ENCODE peak calls at places on chromosomes 12 and 14, in four cellular contexts. One of them, this sample, is unnamed.

GRCh38 chr14:42140001-42140400 is 533.3 kb downstream of the LRFN5 start:
- DNase-seq in GM12878: no peak
- DNase-seq in HepG2: no peak
- DNase-seq in SK-N-SH: no peak
- DNase-seq in this sample: no peak

GRCh38 chr14:75323571-75323970 is 44.9 kb downstream of the FOS start:
- DNase-seq in GM12878: no peak
- DNase-seq in HepG2: no peak
- DNase-seq in SK-N-SH: no peak
- DNase-seq in this sample: no peak

GRCh38 chr12:92431146-92431545 is 271.6 kb upstream of the PLEKHG7 start:
- DNase-seq in GM12878: no peak
- DNase-seq in HepG2: no peak
- DNase-seq in SK-N-SH: no peak
- DNase-seq in this sample: no peak

GRCh38 chr14:73258845-73259611 is 21.7 kb downstream of the PAPLN start:
- DNase-seq in GM12878: no peak
- DNase-seq in HepG2: no peak
- DNase-seq in SK-N-SH: peak
- DNase-seq in this sample: no peak

GRCh38 chr14:99199854-99200653 is 71.9 kb downstream of the BCL11B start:
- DNase-seq in GM12878: no peak
- DNase-seq in HepG2: no peak
- DNase-seq in SK-N-SH: no peak
- DNase-seq in this sample: no peak

GRCh38 chr12:2834581-2835491 is at the start of gene NRIP2:
- DNase-seq in GM12878: no peak
- DNase-seq in HepG2: no peak
- DNase-seq in SK-N-SH: peak
- DNase-seq in this sample: no peak

GRCh38 chr14:52835122-52835903 is 43.9 kb upstream of the GNPNAT1 start:
- DNase-seq in GM12878: no peak
- DNase-seq in HepG2: no peak
- DNase-seq in SK-N-SH: peak
- DNase-seq in this sample: no peak

GRCh38 chr12:110861729-110862128 is 14.9 kb downstream of the CCDC63 start:
- DNase-seq in GM12878: no peak
- DNase-seq in HepG2: no peak
- DNase-seq in SK-N-SH: no peak
- DNase-seq in this sample: no peak

GRCh38 chr12:92595663-92596062 is 107.1 kb upstream of the PLEKHG7 start:
- DNase-seq in GM12878: no peak
- DNase-seq in HepG2: no peak
- DNase-seq in SK-N-SH: no peak
- DNase-seq in this sample: no peak

GRCh38 chr12:113057565-113058485 is 1.3 kb downstream of the DTX1 start:
- DNase-seq in GM12878: no peak
- DNase-seq in HepG2: no peak
- DNase-seq in SK-N-SH: no peak
- DNase-seq in this sample: no peak

GRCh38 chr14:67536087-67536486 is 3.0 kb downstream of the PLEKHH1 start:
- DNase-seq in GM12878: no peak
- DNase-seq in HepG2: no peak
- DNase-seq in SK-N-SH: no peak
- DNase-seq in this sample: no peak

GRCh38 chr12:93016752-93017350 is 87.8 kb upstream of the EEA1 start:
- DNase-seq in GM12878: no peak
- DNase-seq in HepG2: peak
- DNase-seq in SK-N-SH: no peak
- DNase-seq in this sample: no peak

GRCh38 chr12:56661560-56661959 is 15.8 kb upstream of the ATP5F1B start:
- DNase-seq in GM12878: no peak
- DNase-seq in HepG2: no peak
- DNase-seq in SK-N-SH: no peak
- DNase-seq in this sample: no peak

GRCh38 chr12:97404549-97404948 is 58.1 kb upstream of the RMST start:
- DNase-seq in GM12878: peak
- DNase-seq in HepG2: peak
- DNase-seq in SK-N-SH: peak
- DNase-seq in this sample: no peak

GRCh38 chr14:23694085-23694975 is 58.2 kb downstream of the DHRS2 start:
- DNase-seq in GM12878: no peak
- DNase-seq in HepG2: peak
- DNase-seq in SK-N-SH: no peak
- DNase-seq in this sample: no peak

GRCh38 chr12:46908236-46908935 is 82.6 kb upstream of the SLC38A4 start:
- DNase-seq in GM12878: no peak
- DNase-seq in HepG2: no peak
- DNase-seq in SK-N-SH: no peak
- DNase-seq in this sample: no peak

GRCh38 chr12:124928912-124929530 is 14.6 kb upstream of the UBC start:
- DNase-seq in GM12878: no peak
- DNase-seq in HepG2: no peak
- DNase-seq in SK-N-SH: no peak
- DNase-seq in this sample: no peak

GRCh38 chr12:120234643-120235368 is 30.7 kb downstream of the PXN start:
- DNase-seq in GM12878: no peak
- DNase-seq in HepG2: peak
- DNase-seq in SK-N-SH: peak
- DNase-seq in this sample: no peak
- TF ChIP-seq TCF12 in GM12878: no peak
- TF ChIP-seq TCF12 in HepG2: no peak
- TF ChIP-seq TCF12 in SK-N-SH: peak
- TF ChIP-seq TCF12 in this sample: no peak

GRCh38 chr12:49949124-49949845 is 1.3 kb upstream of the AQP2 start:
- DNase-seq in GM12878: no peak
- DNase-seq in HepG2: no peak
- DNase-seq in SK-N-SH: no peak
- DNase-seq in this sample: no peak

GRCh38 chr12:49951411-49952105 is 1.0 kb downstream of the AQP2 start:
- DNase-seq in GM12878: no peak
- DNase-seq in HepG2: no peak
- DNase-seq in SK-N-SH: no peak
- DNase-seq in this sample: no peak

GRCh38 chr12:49952396-49953055 is 2.0 kb downstream of the AQP2 start:
- DNase-seq in GM12878: no peak
- DNase-seq in HepG2: no peak
- DNase-seq in SK-N-SH: no peak
- DNase-seq in this sample: no peak

GRCh38 chr12:49949866-49950265 is 671 bp upstream of the AQP2 start:
- DNase-seq in GM12878: no peak
- DNase-seq in HepG2: no peak
- DNase-seq in SK-N-SH: no peak
- DNase-seq in this sample: no peak

DNA sequence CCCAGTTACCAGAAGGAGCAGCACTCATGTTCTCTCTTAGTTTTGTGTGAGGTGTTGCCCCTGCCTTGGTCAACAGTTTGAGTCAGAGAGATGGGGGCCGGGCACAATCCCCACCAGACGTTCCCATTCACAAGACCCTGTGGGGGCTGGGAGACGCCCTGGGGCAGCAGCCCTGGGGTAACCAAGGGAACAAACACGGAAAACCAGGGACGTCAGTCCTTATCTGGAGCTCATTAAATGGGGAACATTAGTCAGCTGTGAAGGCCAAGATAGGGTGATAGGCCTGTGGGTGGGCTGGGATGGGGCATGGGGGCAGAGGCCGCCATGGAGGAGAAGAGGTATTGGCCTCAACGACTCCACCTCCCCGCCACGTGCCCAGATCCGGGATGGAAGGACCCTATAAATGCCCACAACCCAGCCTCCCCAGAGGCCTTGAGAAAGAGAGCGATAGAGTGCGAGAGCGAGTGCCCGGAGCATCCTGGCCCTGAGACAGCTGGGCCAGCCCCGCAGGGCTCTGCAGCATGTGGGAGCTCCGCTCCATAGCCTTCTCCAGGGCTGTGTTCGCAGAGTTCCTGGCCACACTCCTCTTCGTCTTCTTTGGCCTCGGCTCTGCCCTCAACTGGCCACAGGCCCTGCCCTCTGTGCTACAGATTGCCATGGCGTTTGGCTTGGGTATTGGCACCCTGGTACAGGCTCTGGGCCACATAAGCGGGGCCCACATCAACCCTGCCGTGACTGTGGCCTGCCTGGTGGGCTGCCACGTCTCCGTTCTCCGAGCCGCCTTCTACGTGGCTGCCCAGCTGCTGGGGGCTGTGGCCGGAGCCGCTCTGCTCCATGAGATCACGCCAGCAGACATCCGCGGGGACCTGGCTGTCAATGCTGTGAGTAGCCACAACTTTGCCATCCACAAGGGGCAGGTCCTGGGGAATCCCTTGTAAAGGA is at the start of gene AQP2:
- DNase-seq in GM12878: no peak
- DNase-seq in HepG2: no peak
- DNase-seq in SK-N-SH: peak
- DNase-seq in this sample: no peak
- TF ChIP-seq TCF12 in GM12878: no peak
- TF ChIP-seq TCF12 in HepG2: no peak
- TF ChIP-seq TCF12 in SK-N-SH: no peak
- TF ChIP-seq TCF12 in this sample: no peak

GRCh38 chr12:12397184-12397583 is 40.3 kb downstream of the BORCS5 start:
- DNase-seq in GM12878: no peak
- DNase-seq in HepG2: no peak
- DNase-seq in SK-N-SH: no peak
- DNase-seq in this sample: no peak

GRCh38 chr12:12399906-12400305 is 43.0 kb downstream of the BORCS5 start:
- DNase-seq in GM12878: no peak
- DNase-seq in HepG2: no peak
- DNase-seq in SK-N-SH: no peak
- DNase-seq in this sample: no peak

GRCh38 chr12:12396727-12397126 is 39.8 kb downstream of the BORCS5 start:
- DNase-seq in GM12878: no peak
- DNase-seq in HepG2: no peak
- DNase-seq in SK-N-SH: no peak
- DNase-seq in this sample: no peak

GRCh38 chr12:12399161-12399560 is 42.3 kb downstream of the BORCS5 start:
- DNase-seq in GM12878: no peak
- DNase-seq in HepG2: no peak
- DNase-seq in SK-N-SH: no peak
- DNase-seq in this sample: no peak

DNA sequence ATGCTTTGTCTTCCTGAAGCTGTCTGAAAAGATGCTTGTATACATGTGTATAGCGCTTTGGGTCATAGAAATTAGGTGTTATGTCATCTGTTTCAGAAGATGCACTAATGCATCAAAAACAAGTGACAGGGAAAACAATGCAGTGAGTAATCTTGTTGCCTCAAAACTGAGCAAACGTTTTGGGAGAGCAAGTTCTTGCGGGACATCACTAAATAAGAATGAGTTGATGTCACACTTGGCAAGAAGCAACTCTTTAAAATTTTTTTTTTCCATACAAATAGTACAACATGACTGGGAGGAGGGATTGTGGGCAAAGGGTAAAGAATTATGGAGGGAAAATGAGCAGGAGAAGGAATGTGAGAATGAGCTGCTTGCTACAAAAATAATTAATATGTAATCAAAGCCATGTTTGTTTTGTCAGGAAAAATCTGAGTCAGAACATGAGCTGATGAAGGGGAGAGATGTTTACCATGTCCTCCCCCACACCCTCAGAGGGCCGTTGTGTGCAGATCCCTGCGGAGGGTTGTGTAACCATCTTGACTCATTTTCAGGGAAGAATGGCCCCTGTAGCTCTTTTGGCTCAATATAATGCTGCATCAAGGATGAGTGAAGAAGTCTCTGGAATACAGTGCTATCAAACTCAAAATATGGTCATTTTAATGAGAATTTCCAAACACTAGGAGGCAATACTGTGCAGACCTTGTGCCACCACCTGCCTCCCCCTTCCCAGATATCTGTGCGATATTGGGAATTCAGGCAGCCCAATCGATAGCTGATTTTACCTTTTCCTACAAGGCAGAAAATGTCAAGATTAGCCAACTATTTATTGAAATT is 41.4 kb downstream of the BORCS5 start:
- DNase-seq in GM12878: no peak
- DNase-seq in HepG2: peak
- DNase-seq in SK-N-SH: no peak
- DNase-seq in this sample: no peak
- TF ChIP-seq TCF12 in GM12878: no peak
- TF ChIP-seq TCF12 in HepG2: no peak
- TF ChIP-seq TCF12 in SK-N-SH: peak
- TF ChIP-seq TCF12 in this sample: no peak

DNA sequence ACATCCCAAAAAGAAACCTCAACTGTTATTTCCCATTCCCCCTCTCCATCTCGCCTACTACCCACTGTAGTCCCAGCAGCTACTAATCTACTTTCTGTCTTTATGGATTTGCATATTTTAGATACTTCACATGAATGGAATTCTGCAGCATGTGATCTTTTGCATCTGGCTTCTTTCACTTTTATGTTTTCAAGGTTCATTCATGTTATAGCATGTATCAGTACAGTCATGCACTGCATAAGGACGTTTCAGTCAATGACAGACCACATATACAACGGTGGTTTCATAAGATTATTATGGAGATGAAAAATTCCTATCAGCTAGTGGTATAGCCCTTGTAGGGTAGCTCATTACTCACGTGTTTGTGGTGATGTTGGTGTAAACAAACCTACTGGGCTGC is 24.5 kb downstream of the PCNX4 start:
- DNase-seq in GM12878: no peak
- DNase-seq in HepG2: no peak
- DNase-seq in SK-N-SH: no peak
- DNase-seq in this sample: no peak
- TF ChIP-seq TCF12 in GM12878: no peak
- TF ChIP-seq TCF12 in HepG2: no peak
- TF ChIP-seq TCF12 in SK-N-SH: no peak
- TF ChIP-seq TCF12 in this sample: no peak

DNA sequence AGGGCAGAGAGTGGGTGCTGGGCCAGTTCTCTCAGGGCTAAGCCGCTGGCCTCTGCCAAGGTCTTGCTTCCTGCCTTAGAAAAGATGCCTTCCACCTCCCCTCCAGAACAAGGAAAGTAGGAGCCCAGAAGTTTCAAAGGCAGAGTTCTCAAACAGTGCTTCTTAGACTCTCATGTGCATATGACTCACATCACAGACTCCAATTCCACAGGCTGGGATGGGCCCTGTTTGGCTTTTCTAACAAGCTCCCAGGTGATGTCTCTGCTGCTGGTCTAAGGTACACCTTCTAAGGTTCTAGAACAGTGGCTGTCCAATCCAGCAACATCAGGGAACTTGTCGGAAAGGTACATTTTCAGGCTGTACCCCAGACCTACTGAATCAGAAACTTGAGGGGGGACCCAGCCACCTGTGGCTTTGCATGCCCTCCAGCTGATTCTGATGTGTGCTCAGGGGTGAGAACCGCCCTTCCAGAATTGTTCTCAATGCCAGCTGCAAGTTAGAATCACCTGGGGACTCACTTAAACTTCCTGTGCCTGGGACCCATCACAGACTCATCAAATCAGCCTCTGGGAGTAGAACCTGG is 33.6 kb upstream of the PWP1 start:
- DNase-seq in GM12878: no peak
- DNase-seq in HepG2: no peak
- DNase-seq in SK-N-SH: no peak
- DNase-seq in this sample: no peak
- TF ChIP-seq TCF12 in GM12878: no peak
- TF ChIP-seq TCF12 in HepG2: no peak
- TF ChIP-seq TCF12 in SK-N-SH: no peak
- TF ChIP-seq TCF12 in this sample: no peak